ENCODE peak calls at places on chromosomes 16 and 17, in five cellular contexts. One of them, this sample, is unnamed.

GRCh38 chr16:71808593-71809449 is at the start of gene AP1G1:
- DNase-seq in BE2C: peak
- DNase-seq in neural crest cell: peak
- DNase-seq in tibial artery: peak
- DNase-seq in CD8-positive, alpha-beta T cell: peak
- DNase-seq in this sample: peak

GRCh38 chr16:83300326-83300725 is 507.5 kb upstream of the HSBP1 start:
- DNase-seq in BE2C: peak
- DNase-seq in neural crest cell: no peak
- DNase-seq in tibial artery: no peak
- DNase-seq in CD8-positive, alpha-beta T cell: no peak
- DNase-seq in this sample: no peak

GRCh38 chr17:37648555-37648954 is 5.3 kb upstream of the DDX52 start:
- DNase-seq in BE2C: no peak
- DNase-seq in neural crest cell: no peak
- DNase-seq in tibial artery: no peak
- DNase-seq in CD8-positive, alpha-beta T cell: no peak
- DNase-seq in this sample: no peak

GRCh38 chr17:82121246-82121645 is 23.2 kb upstream of the FASN start:
- DNase-seq in BE2C: no peak
- DNase-seq in neural crest cell: no peak
- DNase-seq in tibial artery: no peak
- DNase-seq in CD8-positive, alpha-beta T cell: no peak
- DNase-seq in this sample: no peak

GRCh38 chr16:2842340-2843000 is 12.4 kb downstream of the ZG16B start:
- DNase-seq in BE2C: peak
- DNase-seq in neural crest cell: peak
- DNase-seq in tibial artery: peak
- DNase-seq in CD8-positive, alpha-beta T cell: peak
- DNase-seq in this sample: peak

GRCh38 chr17:81002409-81003361 is 11.0 kb downstream of the CHMP6 start:
- DNase-seq in BE2C: peak
- DNase-seq in neural crest cell: no peak
- DNase-seq in tibial artery: no peak
- DNase-seq in CD8-positive, alpha-beta T cell: no peak
- DNase-seq in this sample: peak

GRCh38 chr16:73113326-73113720 is 65.4 kb upstream of the ZFHX3 start:
- DNase-seq in BE2C: no peak
- DNase-seq in neural crest cell: no peak
- DNase-seq in tibial artery: no peak
- DNase-seq in CD8-positive, alpha-beta T cell: no peak
- DNase-seq in this sample: no peak

GRCh38 chr17:6374761-6375312 is 60.1 kb downstream of the AIPL1 start:
- DNase-seq in BE2C: no peak
- DNase-seq in neural crest cell: peak
- DNase-seq in tibial artery: no peak
- DNase-seq in CD8-positive, alpha-beta T cell: no peak
- DNase-seq in this sample: no peak

GRCh38 chr17:601462-602303 is 113.0 kb downstream of the VPS53 start:
- DNase-seq in BE2C: peak
- DNase-seq in neural crest cell: no peak
- DNase-seq in tibial artery: no peak
- DNase-seq in CD8-positive, alpha-beta T cell: no peak
- DNase-seq in this sample: no peak

GRCh38 chr17:62626719-62627218 is 701 bp upstream of the MRC2 start:
- DNase-seq in BE2C: peak
- DNase-seq in neural crest cell: peak
- DNase-seq in tibial artery: peak
- DNase-seq in CD8-positive, alpha-beta T cell: no peak
- DNase-seq in this sample: peak

GRCh38 chr17:74211929-74212261 is 1.5 kb upstream of the TTYH2 start:
- DNase-seq in BE2C: no peak
- DNase-seq in neural crest cell: no peak
- DNase-seq in tibial artery: no peak
- DNase-seq in CD8-positive, alpha-beta T cell: no peak
- DNase-seq in this sample: no peak

GRCh38 chr16:4323845-4324478 is 8.1 kb downstream of the GLIS2 start:
- DNase-seq in BE2C: peak
- DNase-seq in neural crest cell: peak
- DNase-seq in tibial artery: peak
- DNase-seq in CD8-positive, alpha-beta T cell: no peak
- DNase-seq in this sample: peak

GRCh38 chr16:10240854-10241613 is 58.8 kb upstream of the GRIN2A start:
- DNase-seq in BE2C: no peak
- DNase-seq in neural crest cell: no peak
- DNase-seq in tibial artery: no peak
- DNase-seq in CD8-positive, alpha-beta T cell: no peak
- DNase-seq in this sample: no peak

GRCh38 chr17:50817838-50818237 is 17.5 kb upstream of the WFIKKN2 start:
- DNase-seq in BE2C: no peak
- DNase-seq in neural crest cell: no peak
- DNase-seq in tibial artery: no peak
- DNase-seq in CD8-positive, alpha-beta T cell: no peak
- DNase-seq in this sample: no peak

GRCh38 chr17:64994781-64995538 is 61.6 kb downstream of the GNA13 start:
- DNase-seq in BE2C: no peak
- DNase-seq in neural crest cell: no peak
- DNase-seq in tibial artery: no peak
- DNase-seq in CD8-positive, alpha-beta T cell: no peak
- DNase-seq in this sample: no peak

GRCh38 chr16:49499018-49499785 is 125.6 kb downstream of the C16orf78 start:
- DNase-seq in BE2C: no peak
- DNase-seq in neural crest cell: no peak
- DNase-seq in tibial artery: peak
- DNase-seq in CD8-positive, alpha-beta T cell: no peak
- DNase-seq in this sample: peak

GRCh38 chr16:84607061-84607460 is 10.8 kb downstream of the COTL1 start:
- DNase-seq in BE2C: no peak
- DNase-seq in neural crest cell: no peak
- DNase-seq in tibial artery: no peak
- DNase-seq in CD8-positive, alpha-beta T cell: no peak
- DNase-seq in this sample: no peak

GRCh38 chr16:87839542-87840461 is 29.5 kb downstream of the SLC7A5 start:
- DNase-seq in BE2C: no peak
- DNase-seq in neural crest cell: no peak
- DNase-seq in tibial artery: no peak
- DNase-seq in CD8-positive, alpha-beta T cell: no peak
- DNase-seq in this sample: no peak

GRCh38 chr17:57499648-57500049 is 243.3 kb downstream of the MSI2 start:
- DNase-seq in BE2C: no peak
- DNase-seq in neural crest cell: no peak
- DNase-seq in tibial artery: no peak
- DNase-seq in CD8-positive, alpha-beta T cell: no peak
- DNase-seq in this sample: no peak

GRCh38 chr17:45036696-45037095 is 14.7 kb downstream of the DCAKD start:
- DNase-seq in BE2C: no peak
- DNase-seq in neural crest cell: no peak
- DNase-seq in tibial artery: no peak
- DNase-seq in CD8-positive, alpha-beta T cell: no peak
- DNase-seq in this sample: no peak

This sample was measured in sciatic nerve.